ENCODE peak calls at places on chromosomes 2 and 18, in five cellular contexts. B, O, M, R and Q are unnamed samples.

GRCh38 chr2:132550945-132551344 is 119.1 kb downstream of the LYPD1 start:
- DNase-seq in B (no peak), O (no peak), M (no peak), R (no peak), Q (no peak)

GRCh38 chr2:116819355-116819754 is 995.1 kb upstream of the DDX18 start:
- DNase-seq in B (no peak), O (no peak), M (no peak), R (no peak), Q (no peak)

GRCh38 chr2:169711751-169712509 is 17.7 kb downstream of the PHOSPHO2 start:
- DNase-seq in B (no peak), O (no peak), M (no peak), R (peak), Q (no peak)

GRCh38 chr2:158722266-158723105 is 72.6 kb upstream of the DAPL1 start:
- DNase-seq in B (peak), O (no peak), M (no peak), R (no peak), Q (no peak)

GRCh38 chr2:170354409-170354808 is 176.5 kb downstream of the MYO3B start:
- DNase-seq in B (no peak), O (peak), M (no peak), R (no peak), Q (peak)

GRCh38 chr18:2410688-2411087 is 160.6 kb downstream of the METTL4 start:
- DNase-seq in B (no peak), O (no peak), M (no peak), R (no peak), Q (no peak)

GRCh38 chr2:85501244-85501643 is 37.7 kb upstream of the MAT2A start:
- DNase-seq in B (no peak), O (no peak), M (no peak), R (no peak), Q (peak)

GRCh38 chr2:173802518-173802917 is 162.7 kb downstream of the SP3 start:
- DNase-seq in B (no peak), O (no peak), M (no peak), R (no peak), Q (no peak)

GRCh38 chr2:108988796-108989713 is at the start of gene EDAR:
- DNase-seq in B (no peak), O (peak), M (peak), R (peak), Q (peak)

GRCh38 chr2:236236559-236237450 is 27.4 kb downstream of the ASB18 start:
- DNase-seq in B (no peak), O (no peak), M (no peak), R (no peak), Q (peak)

GRCh38 chr2:21895200-21895599 is 771.4 kb downstream of the TDRD15 start:
- DNase-seq in B (no peak), O (no peak), M (no peak), R (no peak), Q (no peak)

GRCh38 chr2:229176136-229176535 is 95.0 kb downstream of the PID1 start:
- DNase-seq in B (no peak), O (no peak), M (no peak), R (no peak), Q (no peak)

GRCh38 chr2:25257931-25258771 is 83.6 kb downstream of the DNMT3A start:
- DNase-seq in B (no peak), O (no peak), M (no peak), R (no peak), Q (peak)

GRCh38 chr2:152468832-152469692 is 134.1 kb downstream of the FMNL2 start:
- DNase-seq in B (no peak), O (no peak), M (no peak), R (no peak), Q (no peak)

GRCh38 chr18:73232933-73233332 is 365.1 kb upstream of the NETO1 start:
- DNase-seq in B (no peak), O (no peak), M (no peak), R (no peak), Q (no peak)

GRCh38 chr2:151237422-151238012 is 24.1 kb downstream of the RBM43 start:
- DNase-seq in B (no peak), O (no peak), M (no peak), R (no peak), Q (no peak)

GRCh38 chr2:118696786-118697465 is 150.5 kb downstream of the EN1 start:
- DNase-seq in B (no peak), O (no peak), M (no peak), R (no peak), Q (no peak)

GRCh38 chr18:59719533-59720325 is 22.5 kb upstream of the CCBE1 start:
- DNase-seq in B (no peak), O (no peak), M (no peak), R (no peak), Q (no peak)

GRCh38 chr2:842151-842792 is 108.4 kb upstream of the SNTG2 start:
- DNase-seq in B (no peak), O (no peak), M (no peak), R (no peak), Q (peak)

GRCh38 chr2:9150568-9150900 is 56.1 kb upstream of the ASAP2 start:
- DNase-seq in B (peak), O (no peak), M (no peak), R (no peak), Q (no peak)

GRCh38 chr18:6487027-6487426 is 72.3 kb upstream of the L3MBTL4 start:
- DNase-seq in B (no peak), O (no peak), M (no peak), R (no peak), Q (peak)

GRCh38 chr2:136389809-136390208 is 271.9 kb upstream of the CXCR4 start:
- DNase-seq in B (no peak), O (no peak), M (no peak), R (no peak), Q (no peak)

GRCh38 chr2:238504181-238504711 is 77.5 kb downstream of the ASB1 start:
- DNase-seq in B (no peak), O (no peak), M (peak), R (no peak), Q (peak)

GRCh38 chr2:226564667-226565066 is 235.0 kb downstream of the IRS1 start:
- DNase-seq in B (no peak), O (no peak), M (no peak), R (no peak), Q (no peak)

DNA sequence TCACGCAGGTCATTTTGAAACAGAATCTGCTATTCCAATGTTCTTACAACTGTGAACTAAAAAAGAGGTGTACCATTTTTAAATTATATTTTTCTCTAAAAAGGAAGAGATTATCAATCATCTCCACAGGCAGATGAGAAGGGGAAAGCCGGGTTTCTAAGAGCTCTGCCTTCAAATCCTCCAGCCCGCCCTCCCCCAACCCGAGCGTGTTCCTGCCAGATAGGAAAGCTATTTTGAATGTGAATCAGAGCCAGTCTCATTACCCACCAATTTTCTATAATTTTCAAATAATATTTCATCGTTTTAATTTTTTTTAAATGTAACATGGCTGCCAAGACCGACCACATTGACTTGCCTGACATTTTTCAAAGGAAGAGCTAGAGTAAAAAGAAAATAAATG is 65.9 kb downstream of the KCNF1 start:
- DNase-seq in B (no peak), O (peak), M (no peak), R (no peak), Q (peak)
- H3K4me3 ChIP-seq in B (no peak), O (no peak), M (no peak), R (no peak), Q (no peak)

DNA sequence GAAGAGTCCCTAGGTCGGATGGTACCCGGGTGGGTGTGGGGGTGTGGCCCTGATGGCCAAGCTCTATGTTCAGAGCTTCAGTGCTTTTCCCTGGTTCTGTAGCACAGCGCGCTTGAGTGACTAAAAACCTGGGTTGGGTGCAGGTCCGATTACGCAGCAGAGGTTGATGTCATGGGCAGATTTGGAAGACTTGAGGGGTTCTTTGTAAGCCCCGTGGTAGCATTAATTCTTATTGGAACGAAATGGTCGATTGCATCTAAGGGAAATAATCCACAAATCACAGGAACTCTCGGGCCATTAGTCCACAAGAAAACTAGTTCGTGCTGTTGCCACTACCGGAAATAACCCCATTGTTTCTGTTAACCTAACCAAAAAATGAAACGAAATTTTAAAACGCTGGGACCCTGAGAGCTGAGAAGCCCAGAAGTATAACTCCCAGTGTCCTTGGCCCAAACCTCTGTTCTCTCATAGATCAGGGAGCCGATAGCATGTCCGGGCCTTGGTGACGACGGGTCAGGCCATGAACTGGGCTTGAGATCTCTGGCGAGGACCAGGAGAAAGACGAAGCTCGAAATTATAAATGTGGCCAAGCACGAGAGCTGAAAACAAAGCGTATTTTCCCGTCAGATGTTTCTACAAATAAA is 9.1 kb downstream of the HOXD8 start:
- DNase-seq in B (peak), O (no peak), M (no peak), R (no peak), Q (peak)
- H3K4me3 ChIP-seq in B (peak), O (no peak), M (no peak), R (no peak), Q (no peak)

GRCh38 chr2:88451647-88452150 is 794 bp downstream of the FOXI3 start:
- DNase-seq in B (peak), O (no peak), M (peak), R (no peak), Q (peak)
- H3K4me3 ChIP-seq in B (no peak), O (no peak), M (no peak), R (no peak), Q (peak)

DNA sequence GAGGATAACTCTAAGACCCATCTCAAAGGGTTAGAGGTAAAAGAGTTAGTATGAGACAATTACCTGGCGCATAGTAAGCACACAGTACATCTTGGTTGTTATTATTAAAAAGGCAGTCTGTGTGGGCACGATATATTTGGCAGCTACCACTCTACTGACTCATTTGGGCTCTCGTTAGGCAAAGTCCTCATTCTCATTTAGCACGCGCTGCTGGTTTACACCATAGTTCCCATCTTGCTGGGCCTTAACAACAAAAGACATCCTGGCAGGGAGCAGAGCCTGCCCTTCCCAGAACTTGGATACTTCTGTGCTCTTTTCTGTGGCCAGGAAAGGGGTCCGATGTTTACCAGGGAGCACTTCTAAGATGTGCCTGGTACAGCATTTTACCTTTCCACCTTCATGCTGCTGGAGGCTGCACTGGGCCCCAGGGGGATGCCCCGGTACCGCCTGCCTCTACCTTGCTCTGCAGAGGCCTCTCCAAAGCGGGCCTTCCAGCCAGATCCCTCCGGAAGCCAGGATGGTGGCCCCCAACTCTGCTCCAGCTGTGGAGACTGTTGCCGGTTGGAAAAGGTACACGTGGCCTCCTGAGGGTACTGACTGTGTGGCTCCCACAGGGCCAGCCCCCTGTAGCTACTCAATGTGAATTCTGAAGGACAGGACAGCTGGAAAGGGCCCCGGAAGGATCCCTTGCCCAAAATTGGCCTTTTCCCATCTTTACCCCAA is 15.0 kb downstream of the GLI2 start:
- DNase-seq in B (no peak), O (peak), M (no peak), R (no peak), Q (no peak)
- H3K4me3 ChIP-seq in B (no peak), O (no peak), M (no peak), R (no peak), Q (no peak)

GRCh38 chr2:24009367-24009679 is 562 bp upstream of the MFSD2B start:
- DNase-seq in B (no peak), O (no peak), M (no peak), R (no peak), Q (no peak)

GRCh38 chr2:24010477-24011277 is 792 bp downstream of the MFSD2B start:
- DNase-seq in B (no peak), O (no peak), M (no peak), R (no peak), Q (peak)

GRCh38 chr2:24011278-24012104 is 1.6 kb downstream of the MFSD2B start:
- DNase-seq in B (no peak), O (no peak), M (no peak), R (no peak), Q (no peak)

GRCh38 chr2:24008672-24009366 is 1.1 kb upstream of the MFSD2B start:
- DNase-seq in B (no peak), O (no peak), M (no peak), R (no peak), Q (no peak)

DNA sequence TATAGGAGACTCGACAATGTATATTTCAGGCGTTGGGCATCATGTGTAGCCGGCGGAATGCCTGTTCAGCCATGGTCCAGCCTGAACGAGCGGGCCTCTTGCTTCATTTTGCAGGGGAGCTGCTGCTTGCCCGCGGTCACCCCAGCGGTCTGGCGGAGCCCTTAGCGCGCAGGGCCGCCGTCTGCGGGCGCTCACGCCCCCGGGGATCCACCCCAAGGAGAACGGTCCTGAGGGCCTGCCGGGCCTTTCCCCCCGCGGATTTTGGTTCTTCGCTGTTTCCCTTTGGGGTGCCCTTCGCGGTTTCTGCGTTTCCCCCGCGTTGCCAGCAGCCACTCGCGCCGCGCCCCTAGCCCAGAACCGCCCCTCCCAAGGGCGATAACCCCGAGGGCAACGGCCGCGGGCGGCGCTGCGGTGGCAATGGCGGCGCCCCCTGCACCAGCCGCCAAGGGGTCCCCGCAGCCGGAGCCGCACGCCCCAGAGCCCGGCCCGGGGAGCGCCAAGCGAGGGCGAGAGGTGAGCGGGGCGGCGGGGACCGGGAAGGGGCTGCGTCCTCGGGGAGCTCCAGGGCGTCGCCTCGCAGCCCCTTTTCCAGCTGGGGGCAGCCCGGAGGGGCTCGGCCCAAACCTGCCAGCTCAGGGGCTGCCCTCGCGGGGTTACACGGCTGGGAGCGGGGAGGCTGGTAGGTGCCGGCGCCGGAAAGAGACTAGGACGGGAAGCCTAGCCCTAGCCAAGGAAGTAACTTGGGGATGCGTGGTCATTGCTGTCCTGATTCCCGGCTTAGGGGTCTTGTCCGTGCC is at the start of gene MFSD2B:
- DNase-seq in B (no peak), O (no peak), M (no peak), R (no peak), Q (peak)
- H3K4me3 ChIP-seq in B (no peak), O (no peak), M (peak), R (no peak), Q (peak)

GRCh38 chr2:52404046-52404445 is 1363.6 kb upstream of the CHAC2 start:
- DNase-seq in B (no peak), O (no peak), M (no peak), R (no peak), Q (no peak)
- H3K4me3 ChIP-seq in B (no peak), O (no peak), M (no peak), R (no peak), Q (no peak)